ENCODE peak calls at places on chromosomes 4 and X, in eight cellular contexts. N is uterus, J is stomach, S is fibroblast of the aortic adventitia, M is fibroblast of lung, R is astrocyte of the spinal cord, B is HFF-Myc, D is left lung. T is an unnamed sample.
A peak's percentile ranks its signal among the peaks of the same experiment; 100 is the strongest.

GRCh38 chrX:9148626-9149385 is 114.9 kb upstream of the FAM9B start:
- DNase-seq in S (peak; percentile 64), B (no peak), R (peak; percentile 72), M (peak; percentile 59), J (no peak), D (no peak), N (no peak), T (no peak)

GRCh38 chr4:75908555-75908954 is 6.3 kb upstream of the PPEF2 start:
- DNase-seq in N (no peak), B (no peak), J (no peak), R (no peak), D (no peak), M (no peak), S (peak; percentile 12), T (no peak)

GRCh38 chr4:76850010-76850441 is 47.9 kb downstream of the SOWAHB start:
- DNase-seq in D (no peak), S (peak; percentile 89), B (peak; percentile 75), N (no peak), M (peak; percentile 88), R (peak; percentile 97), J (no peak), T (peak; percentile 87)

GRCh38 chr4:121062466-121062975 is 9.8 kb downstream of the NDNF start:
- DNase-seq in J (no peak), S (peak; percentile 19), M (peak; percentile 46), D (no peak), R (no peak), N (no peak), B (no peak), T (no peak)

GRCh38 chr4:156303708-156304107 is 350.0 kb upstream of the CTSO start:
- DNase-seq in R (no peak), B (no peak), S (no peak), N (no peak), M (no peak), J (no peak), D (no peak), T (no peak)

GRCh38 chr4:82776925-82777542 is 21.6 kb downstream of the SCD5 start:
- DNase-seq in S (peak; percentile 77), J (no peak), N (no peak), R (peak; percentile 65), D (no peak), M (peak; percentile 33), B (no peak), T (no peak)

GRCh38 chr4:19213388-19213787 is 1038.3 kb upstream of the SLIT2 start:
- DNase-seq in M (peak; percentile 41), J (no peak), R (peak; percentile 83), B (no peak), D (no peak), N (no peak), S (peak; percentile 37), T (no peak)

GRCh38 chr4:31390849-31391248 is 670.7 kb downstream of the PCDH7 start:
- DNase-seq in M (no peak), R (no peak), N (no peak), S (no peak), D (no peak), B (no peak), J (no peak), T (no peak)

GRCh38 chr4:128275351-128275750 is 12.3 kb downstream of the PGRMC2 start:
- DNase-seq in M (no peak), D (no peak), B (no peak), N (no peak), R (no peak), J (no peak), S (no peak), T (no peak)

GRCh38 chr4:48546336-48546735 is 56.3 kb downstream of the ZAR1 start:
- DNase-seq in N (no peak), M (peak; percentile 64), J (no peak), B (peak; percentile 4), R (peak; percentile 53), D (no peak), S (peak; percentile 60), T (peak; percentile 24)

GRCh38 chrX:64394874-64395567 is at the start of gene MTMR8:
- DNase-seq in M (peak; percentile 33), N (peak; percentile 60), B (no peak), J (peak; percentile 77), S (no peak), D (peak; percentile 80), R (peak; percentile 0), T (no peak)

DNA sequence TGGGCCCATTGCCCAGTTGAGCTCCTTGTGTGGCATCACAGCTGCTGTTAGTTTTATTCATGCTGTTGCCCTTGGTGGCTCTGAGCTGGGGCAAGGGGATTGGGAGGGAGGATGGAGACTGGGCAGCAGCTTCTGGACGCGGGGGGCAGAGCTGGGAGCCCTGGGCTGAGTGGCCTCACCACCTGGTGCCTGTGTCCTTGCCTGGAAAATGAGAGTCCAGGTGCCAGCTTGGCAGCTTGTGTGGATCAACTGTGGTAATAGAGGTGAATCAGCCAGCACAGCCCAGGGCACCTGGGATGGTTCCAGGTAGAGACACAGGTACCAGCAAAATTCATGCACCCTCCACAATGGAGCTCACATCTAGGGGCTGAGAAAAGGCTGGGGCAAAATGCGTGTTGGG is 3.6 kb upstream of the TBC1D14 start:
- DNase-seq in J (peak; percentile 25), N (no peak), B (no peak), R (no peak), D (no peak), S (no peak), M (no peak), T (no peak)
- H3K4me3 ChIP-seq in J (no peak overlapping the region), N (no peak overlapping the region), B (no peak overlapping the region), R (no peak overlapping the region), D (no peak overlapping the region), S (no peak overlapping the region), M (no peak overlapping the region), T (no peak overlapping the region)

DNA sequence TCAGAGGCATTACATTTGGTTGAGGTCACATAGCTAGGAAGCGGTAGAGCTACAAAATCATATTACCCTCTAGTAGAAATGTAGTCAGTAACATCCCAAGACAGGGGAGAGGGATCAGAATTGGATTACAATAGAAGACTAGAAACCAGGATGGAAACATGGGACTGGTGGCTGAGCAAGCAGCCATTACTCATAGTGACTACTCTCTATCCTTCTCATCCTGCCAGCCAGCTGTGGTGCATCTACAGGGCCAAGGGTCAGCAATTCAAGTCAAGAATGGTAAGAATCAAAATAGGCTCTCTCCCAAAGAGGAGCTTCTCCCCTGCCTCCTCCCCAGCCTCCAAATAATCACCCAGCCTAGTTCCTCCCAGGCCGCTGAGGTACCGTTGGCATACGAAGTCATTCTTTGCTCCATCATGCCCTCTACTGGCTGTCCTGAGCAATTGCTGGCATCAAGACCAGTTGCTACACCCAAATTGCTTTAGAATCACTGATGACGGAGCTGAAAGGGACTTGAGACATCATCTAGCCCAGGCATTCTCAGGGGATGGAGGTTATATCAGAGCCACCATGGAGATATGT is 19.4 kb downstream of the AWAT2 start:
- DNase-seq in B (peak; percentile 16), D (no peak), J (peak; percentile 43), N (no peak), M (peak; percentile 56), S (peak; percentile 64), R (peak; percentile 27), T (no peak)
- TF ChIP-seq CTCF in B (peak; percentile 68), D (peak; percentile 73), J (no peak), N (peak; percentile 37), M (peak; percentile 72), S (peak; percentile 78), R (peak; percentile 71), T (peak; percentile 73)

GRCh38 chr4:185341377-185341776 is 54.3 kb downstream of the LRP2BP start:
- DNase-seq in S (no peak), B (no peak), J (no peak), R (no peak), M (no peak), N (no peak), D (no peak), T (no peak)

GRCh38 chr4:185341841-185342240 is 53.9 kb downstream of the LRP2BP start:
- DNase-seq in B (no peak), R (no peak), S (no peak), J (no peak), N (no peak), D (no peak), M (no peak), T (no peak)

GRCh38 chr4:185346975-185347601 is 48.6 kb downstream of the LRP2BP start:
- DNase-seq in N (no peak), S (no peak), D (no peak), M (peak; percentile 11), R (peak; percentile 35), B (no peak), J (no peak), T (no peak)

GRCh38 chr4:185344743-185345538 is 50.8 kb downstream of the LRP2BP start:
- DNase-seq in M (no peak), N (no peak), D (no peak), J (no peak), B (no peak), R (no peak), S (no peak), T (no peak)

GRCh38 chr4:185343726-185344581 is 51.8 kb downstream of the LRP2BP start:
- DNase-seq in R (no peak), B (no peak), M (no peak), D (no peak), S (peak; percentile 78), J (no peak), N (peak; percentile 28), T (peak; percentile 33)
- H3K4me3 ChIP-seq in R (no peak overlapping the region), B (no peak overlapping the region), M (no peak overlapping the region), D (no peak overlapping the region), S (no peak overlapping the region), J (no peak overlapping the region), N (no peak overlapping the region), T (no peak overlapping the region)

GRCh38 chr4:111847256-111848108 is 297.8 kb upstream of the FAM241A start:
- DNase-seq in J (no peak), R (no peak), S (peak; percentile 5), M (peak; percentile 0), D (no peak), N (no peak), B (no peak), T (no peak)
- TF ChIP-seq CTCF in J (no peak), R (peak; percentile 24), S (peak; percentile 52), M (no peak), D (no peak), N (no peak), B (peak; percentile 38), T (peak; percentile 33)

GRCh38 chr4:108072300-108072699 is 82.6 kb downstream of the HADH start:
- DNase-seq in S (no peak), R (no peak), M (no peak), D (no peak), J (no peak), B (no peak), N (no peak), T (no peak)
- H3K4me3 ChIP-seq in S (no peak overlapping the region), R (no peak overlapping the region), M (no peak overlapping the region), D (no peak overlapping the region), J (no peak overlapping the region), B (no peak overlapping the region), N (no peak overlapping the region), T (no peak overlapping the region)

GRCh38 chr4:43471950-43472349 is 579.4 kb downstream of the GRXCR1 start:
- DNase-seq in M (no peak), D (no peak), N (no peak), B (no peak), J (no peak), R (no peak), S (peak; percentile 22), T (no peak)
- TF ChIP-seq CTCF in M (no peak), D (no peak), N (no peak), B (peak; percentile 16), J (no peak), R (no peak), S (peak; percentile 26), T (no peak)

T was measured in AG09309.